ENCODE peak calls at places on chromosomes 13 and 19, in ten cellular contexts. R is heart left ventricle; T is AML-193; B is amniotic epithelial cell; E is stimulated activated CD4-positive, alpha-beta T cell treated with anti-CD3 and anti-CD28 coated beads, Interleukin-15, amount 100 ng/mL, for 1 hour; Q is activated T-helper 1 cell treated with anti-CD3 and anti-CD28 coated beads, Interleukin-2, amount 50 U/mL, for 16 hours; U is neuronal stem cell; N is mammary epithelial cell; G is RPMI7951; D is cardiac septum. S is an unnamed sample.

GRCh38 chr13:98543380-98544104 is 33.4 kb downstream of the STK24 start:
- DNase-seq in G (no peak), E (no peak), Q (no peak), B (no peak), D (no peak), U (no peak), N (no peak), R (no peak), T (no peak), S (no peak)

GRCh38 chr19:36060430-36060829 is 5.7 kb downstream of the WDR62 start:
- DNase-seq in U (no peak), G (peak; percentile 50), N (peak; percentile 17), B (peak; percentile 62), R (peak; percentile 24), Q (no peak), T (peak; percentile 14), D (no peak), E (no peak), S (no peak)

GRCh38 chr19:38665950-38666661 is 18.7 kb downstream of the ACTN4 start:
- DNase-seq in B (no peak), U (peak; percentile 90), N (no peak), E (no peak), G (peak; percentile 81), D (no peak), Q (no peak), T (no peak), R (peak; percentile 85), S (no peak)

GRCh38 chr13:111483621-111483987 is 163.2 kb downstream of the TEX29 start:
- DNase-seq in G (no peak), Q (no peak), B (no peak), E (no peak), U (no peak), R (no peak), D (no peak), N (no peak), T (no peak), S (no peak)

GRCh38 chr19:56834564-56835375 is 5.8 kb downstream of the PEG3 start:
- DNase-seq in R (no peak), E (no peak), G (peak; percentile 3), N (no peak), B (no peak), Q (no peak), U (no peak), D (no peak), T (no peak), S (no peak)

GRCh38 chr19:47363758-47364529 is 14.8 kb downstream of the DHX34 start:
- DNase-seq in G (peak; percentile 69), E (no peak), T (peak; percentile 77), U (no peak), B (peak; percentile 45), R (no peak), N (peak; percentile 35), Q (no peak), D (no peak), S (no peak)

GRCh38 chr13:28494537-28494860 is 429 bp downstream of the FLT1 start:
- DNase-seq in U (peak; percentile 21), T (no peak), Q (no peak), B (no peak), R (no peak), E (no peak), N (peak; percentile 19), G (no peak), D (no peak), S (no peak)

GRCh38 chr13:42807236-42807635 is 25.9 kb downstream of the FAM216B start:
- DNase-seq in B (no peak), E (no peak), N (no peak), U (no peak), R (no peak), D (no peak), Q (no peak), G (peak; percentile 55), T (no peak), S (no peak)

GRCh38 chr13:99376924-99377323 is 69.7 kb upstream of the GPR183 start:
- DNase-seq in Q (no peak), U (no peak), T (no peak), B (no peak), G (no peak), N (no peak), D (peak; percentile 68), R (no peak), E (no peak), S (no peak)

GRCh38 chr19:15871570-15871969 is 26.3 kb downstream of the CYP4F2 start:
- DNase-seq in D (no peak), R (no peak), E (no peak), U (no peak), B (no peak), G (no peak), Q (no peak), T (no peak), N (no peak), S (no peak)

GRCh38 chr19:29887498-29887897 is 54.5 kb upstream of the URI1 start:
- DNase-seq in D (no peak), B (no peak), U (no peak), Q (no peak), N (no peak), R (no peak), T (peak; percentile 53), G (no peak), E (no peak), S (no peak)

S was measured in effector CD8-positive, alpha-beta T cell.